ENCODE peak calls at places on chromosomes 6 and 20, in four cellular contexts. W, N, D and L are unnamed samples.

GRCh38 chr20:63097336-63097831 is 90.6 kb upstream of the BHLHE23 start:
- DNase-seq in D (no peak), N (no peak), W (no peak), L (no peak)

GRCh38 chr6:154302111-154302752 is 54.4 kb downstream of the IPCEF1 start:
- DNase-seq in N (no peak), D (peak; percentile 89), W (peak; percentile 95), L (no peak)

GRCh38 chr6:103122766-103123601 is 1729.5 kb downstream of the GRIK2 start:
- DNase-seq in W (peak; percentile 0), N (peak; percentile 72), D (peak; percentile 58), L (peak; percentile 88)

GRCh38 chr6:54971825-54972224 is 125.3 kb downstream of the FAM83B start:
- DNase-seq in W (no peak), N (no peak), D (no peak), L (no peak)

GRCh38 chr6:130744601-130745382 is 82.4 kb upstream of the SMLR1 start:
- DNase-seq in D (no peak), W (no peak), N (no peak), L (no peak)

GRCh38 chr20:15487030-15487429 is 1086.2 kb downstream of the KIF16B start:
- DNase-seq in N (no peak), W (no peak), D (no peak), L (peak; percentile 95)

GRCh38 chr20:15799871-15800270 is 773.4 kb downstream of the KIF16B start:
- DNase-seq in N (no peak), W (peak; percentile 0), D (peak; percentile 18), L (no peak)

GRCh38 chr20:49284818-49285217 is 7.0 kb upstream of the ZNFX1 start:
- DNase-seq in W (no peak), D (no peak), N (no peak), L (peak; percentile 18)

GRCh38 chr6:136077834-136078576 is 172.1 kb downstream of the MTFR2 start:
- DNase-seq in D (peak; percentile 70), W (peak; percentile 96), N (no peak), L (no peak)

GRCh38 chr6:153038378-153038777 is 35.9 kb upstream of the MTRF1L start:
- DNase-seq in W (peak; percentile 84), D (peak; percentile 64), N (no peak), L (no peak)

GRCh38 chr20:37350655-37351574 is 5.0 kb downstream of the SRC start:
- DNase-seq in D (no peak), W (no peak), N (no peak), L (peak; percentile 35)

GRCh38 chr6:45486739-45487138 is 109.0 kb upstream of the SUPT3H start:
- DNase-seq in D (no peak), W (no peak), N (no peak), L (no peak)

GRCh38 chr6:137323860-137324259 is 104.7 kb upstream of the IFNGR1 start:
- DNase-seq in W (no peak), D (no peak), N (no peak), L (peak; percentile 77)

GRCh38 chr20:36319356-36320260 is 13.5 kb downstream of the DLGAP4 start:
- DNase-seq in D (no peak), N (no peak), W (no peak), L (no peak)

GRCh38 chr6:33207569-33208088 is 671 bp upstream of the RING1 start:
- DNase-seq in N (no peak), W (peak; percentile 43), D (peak; percentile 81), L (no peak)

GRCh38 chr6:170073846-170074245 is 217.0 kb downstream of the DLL1 start:
- DNase-seq in N (no peak), D (no peak), W (no peak), L (no peak)

GRCh38 chr20:25543068-25543467 is 42.3 kb downstream of the NINL start:
- DNase-seq in D (peak; percentile 80), W (peak; percentile 66), N (no peak), L (no peak)

GRCh38 chr6:35494161-35494563 is 2.7 kb downstream of the TEAD3 start:
- DNase-seq in N (no peak), W (peak; percentile 44), D (peak; percentile 52), L (no peak)

GRCh38 chr6:3585320-3585935 is 128.6 kb upstream of the SLC22A23 start:
- DNase-seq in W (peak; percentile 84), D (peak; percentile 53), N (no peak), L (no peak)

DNA sequence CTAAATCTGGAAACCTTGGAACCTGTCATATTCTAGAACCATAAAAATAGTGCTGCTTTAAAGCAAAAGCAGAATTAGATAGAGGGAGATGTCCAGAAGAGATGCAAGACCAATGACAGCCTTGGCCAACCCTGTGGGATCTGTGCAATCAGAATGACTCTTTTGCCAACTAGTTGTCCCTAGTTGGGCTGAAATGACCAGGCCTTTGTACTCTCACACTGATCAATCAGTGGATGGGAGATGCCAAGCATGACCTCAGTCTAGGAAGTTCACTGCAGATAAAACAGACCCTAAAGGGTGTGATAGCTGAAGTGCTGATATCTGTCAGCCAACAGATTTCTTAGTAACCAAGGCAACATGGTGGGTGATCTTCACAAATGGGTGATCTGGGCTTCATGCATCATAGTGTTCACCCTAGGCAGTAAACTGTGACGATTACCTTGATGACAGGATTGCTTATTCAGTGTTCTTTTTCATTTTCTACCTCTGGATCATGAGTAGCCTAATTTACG is 52.1 kb downstream of the BCKDHB start:
- DNase-seq in N (no peak), D (no peak), W (no peak), L (peak; percentile 84)
- H3K4me3 ChIP-seq in N (no peak overlapping the region), D (no peak overlapping the region), W (no peak overlapping the region), L (no peak overlapping the region)

DNA sequence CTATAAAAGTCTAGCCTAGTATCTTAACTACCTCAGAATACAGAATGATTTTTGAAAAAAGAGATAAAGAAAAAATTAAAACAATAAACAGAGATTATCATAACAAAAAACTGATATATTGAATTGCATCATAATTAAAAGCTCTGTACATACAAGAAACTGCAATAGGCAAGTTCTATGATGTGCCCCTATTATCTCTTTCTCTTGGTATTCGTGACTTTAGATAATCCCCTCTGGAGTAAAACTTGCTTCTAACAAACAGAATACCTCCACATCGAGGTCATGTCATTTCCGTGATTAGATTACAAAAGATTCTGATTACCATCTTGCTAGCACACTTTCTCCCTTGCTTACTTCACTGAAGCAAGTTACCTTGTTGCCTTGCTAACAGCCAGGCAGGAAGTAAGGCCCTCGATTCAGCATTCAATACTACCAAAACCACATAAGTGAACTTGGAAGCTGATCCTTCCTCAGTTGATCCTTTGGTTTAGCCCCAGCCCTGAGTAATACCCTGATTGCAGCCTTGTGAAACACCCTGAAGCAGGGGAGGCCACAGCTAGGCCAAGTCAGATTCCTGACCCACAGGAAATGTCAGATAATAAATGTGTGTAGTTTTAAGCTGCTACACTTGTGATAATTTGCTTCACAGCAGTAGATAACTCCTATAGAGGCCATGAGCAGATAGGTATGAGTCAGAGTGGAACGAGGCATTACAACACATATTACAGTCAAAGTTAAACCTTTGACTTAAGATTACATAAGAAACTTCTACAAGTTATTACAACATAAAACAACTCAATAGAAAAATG is 53.7 kb upstream of the TMX4 start:
- DNase-seq in N (no peak), D (peak; percentile 78), W (peak; percentile 90), L (peak; percentile 98)
- H2BK5ac ChIP-seq in N (no peak overlapping the region), D (no peak overlapping the region), W (peak overlapping the region; percentile 67), L (no peak overlapping the region)

GRCh38 chr6:31179042-31179386 is 8.5 kb upstream of the POU5F1 start:
- DNase-seq in N (no peak), D (no peak), W (no peak), L (no peak)

GRCh38 chr6:31178143-31179041 is 7.9 kb upstream of the POU5F1 start:
- DNase-seq in W (no peak), N (no peak), D (no peak), L (no peak)

GRCh38 chr6:31180500-31180899 is 10.0 kb upstream of the POU5F1 start:
- DNase-seq in D (no peak), N (no peak), W (no peak), L (peak; percentile 64)

GRCh38 chr6:31175961-31176360 is 5.5 kb upstream of the POU5F1 start:
- DNase-seq in W (peak; percentile 69), N (no peak), D (no peak), L (peak; percentile 57)

GRCh38 chr6:31179896-31180295 is 9.4 kb upstream of the POU5F1 start:
- DNase-seq in W (no peak), D (no peak), N (no peak), L (no peak)
- H3K4me3 ChIP-seq in W (no peak overlapping the region), D (no peak overlapping the region), N (no peak overlapping the region), L (no peak overlapping the region)

GRCh38 chr6:6911391-6911790 is 196.4 kb upstream of the RREB1 start:
- DNase-seq in D (no peak), N (no peak), W (no peak), L (no peak)
- H2BK5ac ChIP-seq in D (no peak overlapping the region), N (no peak overlapping the region), W (no peak overlapping the region), L (no peak overlapping the region)

GRCh38 chr6:42135722-42136121 is 6.7 kb downstream of the C6orf132 start:
- DNase-seq in W (no peak), D (no peak), N (no peak), L (peak; percentile 53)

GRCh38 chr6:42138190-42138589 is 4.2 kb downstream of the C6orf132 start:
- DNase-seq in W (no peak), D (no peak), N (no peak), L (no peak)

GRCh38 chr6:42135161-42135560 is 7.3 kb downstream of the C6orf132 start:
- DNase-seq in W (no peak), D (no peak), N (no peak), L (no peak)

GRCh38 chr6:42137192-42137753 is 5.1 kb downstream of the C6orf132 start:
- DNase-seq in W (no peak), N (no peak), D (no peak), L (peak; percentile 97)

GRCh38 chr6:42136508-42137191 is 5.8 kb downstream of the C6orf132 start:
- DNase-seq in N (peak; percentile 84), W (peak; percentile 85), D (peak; percentile 71), L (peak; percentile 93)
- H3K4me3 ChIP-seq in N (peak overlapping the region; percentile 31), W (no peak overlapping the region), D (no peak overlapping the region), L (no peak overlapping the region)

GRCh38 chr6:21918666-21919065 is 325.1 kb downstream of the SOX4 start:
- DNase-seq in W (no peak), D (no peak), N (no peak), L (no peak)
- H2BK5ac ChIP-seq in W (no peak overlapping the region), D (no peak overlapping the region), N (no peak overlapping the region), L (no peak overlapping the region)

DNA sequence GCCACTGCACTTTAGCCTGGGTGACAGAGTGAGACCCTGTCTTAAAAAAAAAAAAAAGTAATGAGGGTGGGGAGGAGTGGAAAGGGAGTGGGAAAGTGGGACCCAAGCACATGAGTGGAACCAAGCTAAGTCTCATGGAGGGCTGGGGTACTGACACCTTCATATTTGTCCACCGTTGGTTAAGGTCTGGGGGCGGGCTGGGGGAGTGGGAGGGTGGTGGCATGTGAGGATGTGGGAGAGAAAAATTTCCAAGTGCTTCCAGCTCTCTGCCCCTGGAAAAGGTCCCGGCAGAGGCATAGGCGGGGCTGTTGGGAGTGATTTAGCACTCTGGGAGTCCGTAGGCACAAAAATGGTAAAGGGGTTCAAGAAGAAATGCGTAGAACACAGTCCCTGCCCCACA is 6.1 kb downstream of the PSORS1C2 start:
- DNase-seq in W (no peak), D (no peak), N (no peak), L (no peak)
- H3K4me3 ChIP-seq in W (no peak overlapping the region), D (no peak overlapping the region), N (no peak overlapping the region), L (no peak overlapping the region)